ENCODE peak calls at places on chromosomes 11 and 22, in nine cellular contexts. One of them, this sample, is unnamed.

GRCh38 chr22:43276311-43276710 is 66.9 kb downstream of the SCUBE1 start:
- DNase-seq in GM12878: no peak
- DNase-seq in K562: no peak
- DNase-seq in tibial nerve: no peak
- DNase-seq in A549: no peak
- DNase-seq in body of pancreas: no peak
- DNase-seq in spleen: no peak
- DNase-seq in heart left ventricle: no peak
- DNase-seq in IMR-90: no peak
- DNase-seq in this sample: no peak

GRCh38 chr11:112292785-112293407 is 32.2 kb upstream of the PLET1 start:
- DNase-seq in GM12878: no peak
- DNase-seq in K562: no peak
- DNase-seq in tibial nerve: no peak
- DNase-seq in A549: peak
- DNase-seq in body of pancreas: no peak
- DNase-seq in spleen: no peak
- DNase-seq in heart left ventricle: no peak
- DNase-seq in IMR-90: peak
- DNase-seq in this sample: no peak

GRCh38 chr22:35870517-35871275 is 153.0 kb downstream of the APOL5 start:
- DNase-seq in GM12878: no peak
- DNase-seq in K562: no peak
- DNase-seq in tibial nerve: no peak
- DNase-seq in A549: no peak
- DNase-seq in body of pancreas: no peak
- DNase-seq in spleen: no peak
- DNase-seq in heart left ventricle: no peak
- DNase-seq in IMR-90: no peak
- DNase-seq in this sample: no peak

GRCh38 chr22:23804781-23805291 is 18.1 kb downstream of the SMARCB1 start:
- DNase-seq in GM12878: no peak
- DNase-seq in K562: no peak
- DNase-seq in tibial nerve: no peak
- DNase-seq in A549: no peak
- DNase-seq in body of pancreas: no peak
- DNase-seq in spleen: peak
- DNase-seq in heart left ventricle: no peak
- DNase-seq in IMR-90: no peak
- DNase-seq in this sample: peak

GRCh38 chr22:36659762-36660509 is 43.6 kb downstream of the CACNG2 start:
- DNase-seq in GM12878: no peak
- DNase-seq in K562: peak
- DNase-seq in tibial nerve: peak
- DNase-seq in A549: peak
- DNase-seq in body of pancreas: peak
- DNase-seq in spleen: peak
- DNase-seq in heart left ventricle: peak
- DNase-seq in IMR-90: peak
- DNase-seq in this sample: peak

GRCh38 chr11:2661173-2662023 is 38.4 kb downstream of the KCNQ1OT1 start:
- DNase-seq in GM12878: no peak
- DNase-seq in K562: no peak
- DNase-seq in tibial nerve: no peak
- DNase-seq in A549: no peak
- DNase-seq in body of pancreas: no peak
- DNase-seq in spleen: no peak
- DNase-seq in heart left ventricle: no peak
- DNase-seq in IMR-90: no peak
- DNase-seq in this sample: no peak

GRCh38 chr11:6962141-6962540 is 35.9 kb downstream of the ZNF215 start:
- DNase-seq in GM12878: no peak
- DNase-seq in K562: peak
- DNase-seq in tibial nerve: no peak
- DNase-seq in A549: no peak
- DNase-seq in body of pancreas: no peak
- DNase-seq in spleen: no peak
- DNase-seq in heart left ventricle: no peak
- DNase-seq in IMR-90: peak
- DNase-seq in this sample: no peak

GRCh38 chr22:29343313-29343805 is 27.9 kb upstream of the RASL10A start:
- DNase-seq in GM12878: no peak
- DNase-seq in K562: peak
- DNase-seq in tibial nerve: no peak
- DNase-seq in A549: no peak
- DNase-seq in body of pancreas: peak
- DNase-seq in spleen: no peak
- DNase-seq in heart left ventricle: peak
- DNase-seq in IMR-90: peak
- DNase-seq in this sample: no peak

GRCh38 chr11:67452141-67452952 is at the start of gene GPR152:
- DNase-seq in GM12878: no peak
- DNase-seq in K562: no peak
- DNase-seq in tibial nerve: no peak
- DNase-seq in A549: no peak
- DNase-seq in body of pancreas: peak
- DNase-seq in spleen: peak
- DNase-seq in heart left ventricle: no peak
- DNase-seq in IMR-90: no peak
- DNase-seq in this sample: no peak

GRCh38 chr11:75265851-75266531 is 25.4 kb downstream of the TPBGL start:
- DNase-seq in GM12878: no peak
- DNase-seq in K562: no peak
- DNase-seq in tibial nerve: no peak
- DNase-seq in A549: no peak
- DNase-seq in body of pancreas: no peak
- DNase-seq in spleen: peak
- DNase-seq in heart left ventricle: no peak
- DNase-seq in IMR-90: peak
- DNase-seq in this sample: no peak

GRCh38 chr11:76872959-76873827 is 12.5 kb downstream of the ACER3 start:
- DNase-seq in GM12878: no peak
- DNase-seq in K562: no peak
- DNase-seq in tibial nerve: no peak
- DNase-seq in A549: no peak
- DNase-seq in body of pancreas: no peak
- DNase-seq in spleen: no peak
- DNase-seq in heart left ventricle: no peak
- DNase-seq in IMR-90: no peak
- DNase-seq in this sample: no peak

GRCh38 chr22:49789289-49790141 is 38.2 kb downstream of the BRD1 start:
- DNase-seq in GM12878: no peak
- DNase-seq in K562: no peak
- DNase-seq in tibial nerve: peak
- DNase-seq in A549: no peak
- DNase-seq in body of pancreas: no peak
- DNase-seq in spleen: peak
- DNase-seq in heart left ventricle: peak
- DNase-seq in IMR-90: peak
- DNase-seq in this sample: no peak

GRCh38 chr22:23908561-23909205 is 14.5 kb downstream of the MIF start:
- DNase-seq in GM12878: no peak
- DNase-seq in K562: no peak
- DNase-seq in tibial nerve: no peak
- DNase-seq in A549: no peak
- DNase-seq in body of pancreas: no peak
- DNase-seq in spleen: no peak
- DNase-seq in heart left ventricle: no peak
- DNase-seq in IMR-90: no peak
- DNase-seq in this sample: no peak

GRCh38 chr22:26975381-26975780 is 318.0 kb downstream of the MIAT start:
- DNase-seq in GM12878: no peak
- DNase-seq in K562: no peak
- DNase-seq in tibial nerve: no peak
- DNase-seq in A549: no peak
- DNase-seq in body of pancreas: no peak
- DNase-seq in spleen: no peak
- DNase-seq in heart left ventricle: no peak
- DNase-seq in IMR-90: no peak
- DNase-seq in this sample: no peak

GRCh38 chr22:44192098-44192810 is 11.5 kb downstream of the PARVG start:
- DNase-seq in GM12878: no peak
- DNase-seq in K562: peak
- DNase-seq in tibial nerve: no peak
- DNase-seq in A549: peak
- DNase-seq in body of pancreas: no peak
- DNase-seq in spleen: peak
- DNase-seq in heart left ventricle: no peak
- DNase-seq in IMR-90: no peak
- DNase-seq in this sample: peak

GRCh38 chr11:128135451-128135850 is 451.9 kb downstream of the ETS1 start:
- DNase-seq in GM12878: no peak
- DNase-seq in K562: no peak
- DNase-seq in tibial nerve: no peak
- DNase-seq in A549: no peak
- DNase-seq in body of pancreas: no peak
- DNase-seq in spleen: no peak
- DNase-seq in heart left ventricle: no peak
- DNase-seq in IMR-90: no peak
- DNase-seq in this sample: no peak

GRCh38 chr11:46850829-46851380 is 4.8 kb upstream of the CKAP5 start:
- DNase-seq in GM12878: no peak
- DNase-seq in K562: no peak
- DNase-seq in tibial nerve: no peak
- DNase-seq in A549: no peak
- DNase-seq in body of pancreas: no peak
- DNase-seq in spleen: no peak
- DNase-seq in heart left ventricle: no peak
- DNase-seq in IMR-90: no peak
- DNase-seq in this sample: no peak

GRCh38 chr11:129323896-129324522 is 51.6 kb upstream of the BARX2 start:
- DNase-seq in GM12878: no peak
- DNase-seq in K562: no peak
- DNase-seq in tibial nerve: peak
- DNase-seq in A549: peak
- DNase-seq in body of pancreas: peak
- DNase-seq in spleen: no peak
- DNase-seq in heart left ventricle: peak
- DNase-seq in IMR-90: peak
- DNase-seq in this sample: peak
- H3K4me3 ChIP-seq in GM12878: no peak
- H3K4me3 ChIP-seq in K562: no peak
- H3K4me3 ChIP-seq in tibial nerve: no peak
- H3K4me3 ChIP-seq in A549: peak
- H3K4me3 ChIP-seq in body of pancreas: no peak
- H3K4me3 ChIP-seq in spleen: no peak
- H3K4me3 ChIP-seq in heart left ventricle: no peak
- H3K4me3 ChIP-seq in IMR-90: no peak
- H3K4me3 ChIP-seq in this sample: no peak

GRCh38 chr11:62353841-62354240 is 16.6 kb downstream of the ASRGL1 start:
- DNase-seq in GM12878: no peak
- DNase-seq in K562: no peak
- DNase-seq in tibial nerve: no peak
- DNase-seq in A549: no peak
- DNase-seq in body of pancreas: peak
- DNase-seq in spleen: no peak
- DNase-seq in heart left ventricle: no peak
- DNase-seq in IMR-90: no peak
- DNase-seq in this sample: no peak
- H3K27ac ChIP-seq in GM12878: no peak
- H3K27ac ChIP-seq in K562: no peak
- H3K27ac ChIP-seq in tibial nerve: no peak
- H3K27ac ChIP-seq in A549: no peak
- H3K27ac ChIP-seq in body of pancreas: no peak
- H3K27ac ChIP-seq in spleen: no peak
- H3K27ac ChIP-seq in heart left ventricle: no peak
- H3K27ac ChIP-seq in IMR-90: no peak
- H3K27ac ChIP-seq in this sample: no peak

DNA sequence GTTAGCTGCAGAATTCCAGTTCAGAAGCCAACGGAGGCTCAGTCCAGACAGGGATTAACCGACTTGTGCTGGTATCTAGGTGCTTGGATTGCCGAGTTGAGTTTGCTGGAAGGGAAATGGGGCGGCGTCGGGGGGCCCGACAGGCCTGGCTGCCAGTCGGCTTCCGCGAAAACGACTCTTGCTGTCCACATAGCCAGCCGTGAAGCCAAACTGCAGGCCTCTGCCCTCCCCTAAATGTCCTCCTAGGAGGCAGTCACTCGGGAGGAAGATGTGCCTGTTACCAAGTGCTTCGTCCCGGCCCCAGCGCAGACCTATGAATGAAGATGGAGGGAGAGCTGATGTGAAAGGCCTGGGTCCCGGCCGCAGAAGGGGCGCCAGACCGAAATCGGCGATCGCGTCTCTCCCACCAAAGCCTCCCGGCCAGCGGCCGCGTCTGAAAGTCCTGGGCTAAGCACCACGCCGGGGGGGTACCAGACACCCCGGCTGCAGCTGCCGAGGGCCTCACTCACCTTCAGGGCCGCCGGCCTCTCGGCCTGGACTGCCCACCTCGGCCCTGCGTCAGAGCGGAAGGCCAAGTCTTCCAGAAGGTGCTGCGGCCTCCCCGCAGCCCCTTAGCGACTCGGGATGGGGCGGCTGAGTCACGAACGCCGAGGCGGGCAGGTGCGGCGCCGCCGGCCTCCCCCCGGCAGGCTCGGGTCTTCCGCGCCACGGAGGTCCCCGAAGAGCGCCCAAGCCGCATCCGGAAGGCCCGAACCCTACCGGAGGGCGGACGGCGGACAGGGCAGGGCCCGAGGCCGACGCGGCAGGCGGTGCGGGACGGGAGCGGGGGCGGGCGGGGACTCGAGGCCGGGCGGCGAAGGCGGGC is 7.5 kb downstream of the DPAGT1 start:
- DNase-seq in GM12878: no peak
- DNase-seq in K562: peak
- DNase-seq in tibial nerve: peak
- DNase-seq in A549: no peak
- DNase-seq in body of pancreas: peak
- DNase-seq in spleen: peak
- DNase-seq in heart left ventricle: no peak
- DNase-seq in IMR-90: peak
- DNase-seq in this sample: peak
- TF ChIP-seq POLR2A in GM12878: peak
- TF ChIP-seq POLR2A in K562: peak
- TF ChIP-seq POLR2A in tibial nerve: no peak
- TF ChIP-seq POLR2A in A549: peak
- TF ChIP-seq POLR2A in body of pancreas: no peak
- TF ChIP-seq POLR2A in spleen: no peak
- TF ChIP-seq POLR2A in heart left ventricle: no peak
- TF ChIP-seq POLR2A in IMR-90: no peak
- TF ChIP-seq POLR2A in this sample: no peak

DNA sequence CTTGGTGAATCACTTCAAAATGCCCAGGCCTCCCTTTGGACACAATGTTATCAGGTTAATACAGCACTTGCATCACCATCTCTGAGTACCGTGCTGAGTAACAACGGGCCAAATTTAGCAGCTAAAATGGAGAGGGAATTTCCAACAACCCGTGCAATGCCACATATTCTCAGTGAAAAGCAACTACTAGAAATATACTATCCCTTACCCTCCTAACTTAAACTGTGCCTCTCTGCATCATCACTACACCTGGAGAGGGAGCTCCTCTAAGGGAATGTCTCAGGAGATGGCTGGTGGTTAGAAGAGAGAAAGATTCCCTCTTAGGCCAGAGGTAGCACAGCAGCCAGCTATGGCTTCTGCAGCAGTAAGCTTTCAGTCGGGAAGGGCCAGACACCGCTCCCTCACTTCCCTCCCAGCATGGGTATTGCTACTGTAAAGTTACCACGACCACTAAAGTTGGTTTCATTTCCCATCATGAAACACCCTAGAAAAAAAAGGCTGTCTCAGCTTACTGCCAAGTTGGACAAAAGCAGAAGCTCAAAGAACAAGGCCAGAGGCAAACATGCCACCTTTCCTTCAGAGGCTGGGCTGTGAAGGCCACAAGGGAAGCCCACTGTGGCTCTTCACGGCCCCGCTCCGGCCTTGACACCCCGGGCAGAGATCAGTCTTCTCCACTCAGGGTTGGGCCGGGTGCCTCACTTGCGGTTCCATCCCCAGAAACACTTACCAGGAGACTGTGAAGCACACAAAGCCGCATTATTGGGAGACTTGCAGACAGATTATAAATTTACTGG is 3.9 kb downstream of the MAML2 start:
- DNase-seq in GM12878: peak
- DNase-seq in K562: peak
- DNase-seq in tibial nerve: no peak
- DNase-seq in A549: no peak
- DNase-seq in body of pancreas: no peak
- DNase-seq in spleen: peak
- DNase-seq in heart left ventricle: peak
- DNase-seq in IMR-90: peak
- DNase-seq in this sample: peak
- H3K4me3 ChIP-seq in GM12878: peak
- H3K4me3 ChIP-seq in K562: peak
- H3K4me3 ChIP-seq in tibial nerve: peak
- H3K4me3 ChIP-seq in A549: no peak
- H3K4me3 ChIP-seq in body of pancreas: no peak
- H3K4me3 ChIP-seq in spleen: peak
- H3K4me3 ChIP-seq in heart left ventricle: peak
- H3K4me3 ChIP-seq in IMR-90: peak
- H3K4me3 ChIP-seq in this sample: no peak